ENCODE peak calls at places on chromosome 7, in eight cellular contexts. Z is ascending aorta; L is pons; W is NCI-H1417 treated with DMSO at 0.1 percent for 48 hours; T is fibroblast of lung; R is WERI-Rb-1; U is CD4-positive, CD25-positive, alpha-beta regulatory T cell; C is astrocyte. V is an unnamed sample.

GRCh38 chr7:77794000-77794399 is 4.2 kb downstream of the TMEM60 start:
- DNase-seq in Z (no peak), L (no peak), W (no peak), T (no peak), R (no peak), U (no peak), C (no peak), V (no peak)

GRCh38 chr7:20083781-20084180 is 133.4 kb downstream of the MACC1 start:
- DNase-seq in Z (no peak), L (no peak), W (no peak), T (peak), R (no peak), U (no peak), C (peak), V (no peak)

GRCh38 chr7:11931306-11931705 is 99.3 kb upstream of the THSD7A start:
- DNase-seq in Z (no peak), L (no peak), W (no peak), T (peak), R (no peak), U (no peak), C (peak), V (no peak)

GRCh38 chr7:151993977-151994676 is 31.3 kb upstream of the GALNT11 start:
- DNase-seq in Z (no peak), L (no peak), W (no peak), T (peak), R (no peak), U (no peak), C (no peak), V (no peak)

GRCh38 chr7:2803342-2803692 is 40.8 kb downstream of the GNA12 start:
- DNase-seq in Z (no peak), L (no peak), W (no peak), T (no peak), R (no peak), U (no peak), C (no peak), V (no peak)

GRCh38 chr7:83824214-83824613 is 175.3 kb upstream of the SEMA3E start:
- DNase-seq in Z (no peak), L (no peak), W (no peak), T (peak), R (no peak), U (no peak), C (peak), V (no peak)

GRCh38 chr7:158315326-158315725 is 272.3 kb downstream of the PTPRN2 start:
- DNase-seq in Z (no peak), L (no peak), W (no peak), T (no peak), R (no peak), U (no peak), C (no peak), V (no peak)

GRCh38 chr7:87600130-87601124 is at the start of gene ABCB1:
- DNase-seq in Z (no peak), L (peak), W (no peak), T (peak), R (peak), U (no peak), C (peak), V (peak)

GRCh38 chr7:122067077-122067476 is 77.0 kb downstream of the AASS start:
- DNase-seq in Z (no peak), L (no peak), W (no peak), T (no peak), R (no peak), U (no peak), C (no peak), V (no peak)

GRCh38 chr7:98711945-98712344 is 94.9 kb downstream of the NPTX2 start:
- DNase-seq in Z (no peak), L (no peak), W (no peak), T (no peak), R (no peak), U (no peak), C (no peak), V (no peak)

GRCh38 chr7:151570366-151570915 is 50.7 kb upstream of the RHEB start:
- DNase-seq in Z (no peak), L (no peak), W (no peak), T (no peak), R (no peak), U (no peak), C (no peak), V (no peak)

GRCh38 chr7:28381466-28381865 is 30.9 kb upstream of the CREB5 start:
- DNase-seq in Z (no peak), L (no peak), W (no peak), T (peak), R (no peak), U (no peak), C (peak), V (no peak)

GRCh38 chr7:148397555-148397954 is 193.0 kb upstream of the C7orf33 start:
- DNase-seq in Z (no peak), L (no peak), W (no peak), T (no peak), R (no peak), U (no peak), C (no peak), V (no peak)

GRCh38 chr7:4882169-4882741 is 1.3 kb downstream of the RADIL start:
- DNase-seq in Z (peak), L (peak), W (peak), T (peak), R (no peak), U (no peak), C (peak), V (no peak)

GRCh38 chr7:30470163-30470770 is 8.3 kb downstream of the NOD1 start:
- DNase-seq in Z (no peak), L (no peak), W (no peak), T (peak), R (peak), U (no peak), C (peak), V (no peak)

GRCh38 chr7:32379486-32380115 is 110.6 kb downstream of the LSM5 start:
- DNase-seq in Z (no peak), L (no peak), W (no peak), T (no peak), R (no peak), U (no peak), C (no peak), V (no peak)

V was measured in GM13977.